ENCODE peak calls at places on chromosomes 16 and 17, in four cellular contexts. K is lower leg skin, X is cardiac muscle cell, H is left ventricle myocardium inferior. D is an unnamed sample.

GRCh38 chr16:66474750-66475199 is 47.7 kb downstream of the BEAN1 start:
- DNase-seq in K (peak), X (no peak), H (no peak), D (no peak)

GRCh38 chr17:6523809-6524355 is 32.5 kb downstream of the PITPNM3 start:
- DNase-seq in K (no peak), X (no peak), H (no peak), D (no peak)

GRCh38 chr17:48804936-48805411 is 12.1 kb downstream of the TTLL6 start:
- DNase-seq in K (peak), X (peak), H (peak), D (no peak)

GRCh38 chr17:17675925-17676534 is 5.2 kb upstream of the RAI1 start:
- DNase-seq in K (no peak), X (no peak), H (no peak), D (no peak)

GRCh38 chr17:79468183-79468944 is 142.5 kb downstream of the RBFOX3 start:
- DNase-seq in K (no peak), X (no peak), H (no peak), D (no peak)

GRCh38 chr16:89909777-89910716 is 8.6 kb upstream of the MC1R start:
- DNase-seq in K (peak), X (peak), H (peak), D (no peak)

GRCh38 chr17:48722924-48723554 is at the start of gene PRAC2:
- DNase-seq in K (no peak), X (no peak), H (no peak), D (no peak)

GRCh38 chr17:5281814-5282638 is at the start of gene RABEP1:
- DNase-seq in K (peak), X (peak), H (peak), D (peak)

GRCh38 chr17:60506312-60506711 is 19.7 kb downstream of the APPBP2 start:
- DNase-seq in K (no peak), X (no peak), H (no peak), D (peak)

GRCh38 chr16:81997738-81998137 is 13.5 kb downstream of the SDR42E1 start:
- DNase-seq in K (no peak), X (no peak), H (no peak), D (no peak)

GRCh38 chr16:25177831-25178688 is 38.7 kb upstream of the AQP8 start:
- DNase-seq in K (no peak), X (no peak), H (no peak), D (no peak)

GRCh38 chr16:1863681-1864460 is 8.1 kb downstream of the MEIOB start:
- DNase-seq in K (no peak), X (peak), H (no peak), D (peak)

GRCh38 chr17:54901230-54901847 is 687 bp downstream of the TOM1L1 start:
- DNase-seq in K (no peak), X (no peak), H (no peak), D (no peak)

GRCh38 chr16:3665508-3665907 is 11.0 kb downstream of the DNASE1 start:
- DNase-seq in K (no peak), X (no peak), H (no peak), D (no peak)

GRCh38 chr17:50681260-50682200 is 26.2 kb downstream of the ANKRD40 start:
- DNase-seq in K (no peak), X (peak), H (no peak), D (no peak)
- TF ChIP-seq CTCF in K (no peak), X (peak), H (peak), D (peak)

DNA sequence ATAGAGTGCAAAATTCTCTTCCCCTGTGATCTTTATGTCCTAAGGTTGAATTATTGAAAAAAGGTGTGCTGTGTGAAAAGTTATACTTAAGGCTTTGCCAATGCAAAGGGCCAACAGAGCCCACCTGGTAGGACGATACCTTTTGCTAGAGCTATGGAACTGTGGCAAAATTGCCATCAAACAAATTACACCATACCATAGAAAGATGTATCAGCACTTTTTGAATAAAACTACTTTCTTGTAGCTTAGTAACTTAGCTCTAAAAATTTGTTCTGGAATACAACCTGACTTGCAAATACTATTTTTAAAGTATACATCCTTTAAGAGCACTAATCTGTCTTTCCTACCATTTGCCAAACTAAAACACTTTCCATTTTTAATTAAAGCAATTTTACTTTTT is 147.2 kb upstream of the ERCC4 start:
- DNase-seq in K (no peak), X (no peak), H (no peak), D (no peak)
- H3K4me3 ChIP-seq in K (no peak), X (no peak), H (no peak), D (no peak)

DNA sequence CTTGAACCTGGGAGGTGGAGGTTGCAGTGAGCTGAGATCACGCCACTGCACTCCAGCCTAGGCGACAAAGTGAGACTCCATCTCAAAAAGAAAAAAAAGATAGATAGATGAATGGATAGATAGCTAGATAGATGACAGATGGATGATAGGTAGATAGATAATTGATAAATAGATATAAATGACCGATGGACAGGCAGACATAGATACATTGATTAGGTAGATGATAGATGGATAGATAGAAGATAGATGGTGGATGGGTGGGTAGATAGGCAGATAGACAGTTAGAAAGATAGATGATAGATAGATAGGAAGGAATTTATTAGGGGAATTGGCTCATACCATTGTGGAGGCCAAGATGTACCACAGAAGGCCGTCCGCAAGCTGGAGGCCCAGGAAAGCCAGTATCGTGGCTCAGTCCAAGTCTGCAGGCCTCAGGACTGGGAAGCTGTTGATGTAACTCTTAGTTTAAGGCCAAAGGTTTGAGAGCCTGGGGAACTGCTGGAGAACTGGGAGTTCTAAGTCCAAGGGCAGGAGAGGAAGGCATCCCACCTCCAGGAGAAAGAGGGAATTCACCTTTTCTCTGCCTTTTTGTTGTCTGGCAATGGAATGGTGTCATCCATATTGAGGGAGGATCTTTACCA is 156.1 kb downstream of the SEC14L1 start:
- DNase-seq in K (no peak), X (no peak), H (no peak), D (no peak)
- TF ChIP-seq CTCF in K (no peak), X (no peak), H (no peak), D (no peak)

GRCh38 chr17:50692448-50693040 is 15.2 kb downstream of the ANKRD40 start:
- DNase-seq in K (no peak), X (peak), H (no peak), D (no peak)

GRCh38 chr17:50691550-50692447 is 15.9 kb downstream of the ANKRD40 start:
- DNase-seq in K (no peak), X (no peak), H (no peak), D (no peak)

GRCh38 chr17:50690887-50691549 is 16.7 kb downstream of the ANKRD40 start:
- DNase-seq in K (no peak), X (no peak), H (no peak), D (no peak)

GRCh38 chr17:50689956-50690886 is 17.5 kb downstream of the ANKRD40 start:
- DNase-seq in K (peak), X (no peak), H (no peak), D (no peak)

DNA sequence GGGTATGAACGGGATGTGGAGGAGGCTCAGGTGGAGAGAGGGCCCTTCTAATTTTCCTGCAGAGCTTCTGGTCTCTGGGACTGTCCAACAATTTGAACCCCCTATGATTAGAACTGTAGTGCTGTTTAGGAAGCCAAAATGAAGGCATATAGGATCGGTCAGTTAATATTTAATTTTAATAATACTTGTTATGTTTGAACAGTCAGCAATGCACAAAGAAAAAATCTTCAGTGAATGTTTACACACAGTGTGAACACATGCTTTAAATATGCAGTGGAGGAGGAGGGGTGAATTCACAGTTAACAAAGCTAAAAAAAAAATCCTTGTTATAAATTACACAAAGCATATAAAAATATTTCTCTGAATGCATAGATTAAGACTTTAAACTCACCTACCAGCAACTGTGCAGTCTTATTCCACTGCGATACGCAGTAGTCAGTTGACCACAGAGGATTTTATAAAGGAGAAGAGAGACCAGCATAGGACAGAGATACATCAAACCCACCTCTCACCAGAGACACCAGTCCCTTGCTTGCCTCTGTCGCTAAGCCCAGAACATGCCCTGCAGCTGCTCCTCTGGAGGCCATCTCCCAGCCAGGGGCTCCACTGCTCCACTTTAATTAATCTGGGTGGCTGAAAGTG is 14.6 kb downstream of the ANKRD40 start:
- DNase-seq in K (no peak), X (no peak), H (no peak), D (no peak)
- H3K4me3 ChIP-seq in K (no peak), X (no peak), H (no peak), D (no peak)